ENCODE peak calls at places on chromosomes 3 and 15, in ten cellular contexts. U, L, C, D, R, H, K, S, Q and M are unnamed samples.

GRCh38 chr3:109432833-109433232 is 95.5 kb upstream of the DPPA4 start:
- DNase-seq in U (no peak), L (no peak), C (no peak), D (no peak), R (no peak), H (no peak), K (no peak), S (no peak), Q (no peak), M (no peak)

GRCh38 chr3:139640456-139640855 is 37.3 kb downstream of the NMNAT3 start:
- DNase-seq in U (no peak), L (no peak), C (no peak), D (no peak), R (no peak), H (no peak), K (no peak), S (no peak), Q (no peak), M (no peak)

GRCh38 chr15:63369766-63370165 is 11.9 kb downstream of the CA12 start:
- DNase-seq in U (no peak), L (no peak), C (no peak), D (no peak), R (no peak), H (no peak), K (no peak), S (no peak), Q (no peak), M (no peak)

GRCh38 chr15:54256190-54256589 is 277.9 kb downstream of the UNC13C start:
- DNase-seq in U (no peak), L (no peak), C (no peak), D (no peak), R (no peak), H (no peak), K (no peak), S (no peak), Q (no peak), M (no peak)

GRCh38 chr3:106251160-106251892 is 382.5 kb upstream of the CBLB start:
- DNase-seq in U (no peak), L (peak; percentile 10), C (no peak), D (no peak), R (no peak), H (no peak), K (no peak), S (no peak), Q (no peak), M (no peak)

GRCh38 chr3:171833775-171834460 is 9.2 kb upstream of the TMEM212 start:
- DNase-seq in U (no peak), L (peak; percentile 66), C (no peak), D (no peak), R (no peak), H (no peak), K (no peak), S (no peak), Q (no peak), M (peak; percentile 54)

GRCh38 chr3:122074621-122075265 is 19.6 kb downstream of the CD86 start:
- DNase-seq in U (peak; percentile 34), L (no peak), C (peak; percentile 60), D (no peak), R (peak; percentile 51), H (no peak), K (no peak), S (no peak), Q (no peak), M (no peak)

GRCh38 chr15:50876989-50877360 is 31.5 kb upstream of the AP4E1 start:
- DNase-seq in U (peak; percentile 81), L (peak; percentile 96), C (peak; percentile 72), D (peak; percentile 59), R (peak; percentile 76), H (no peak), K (peak; percentile 73), S (peak; percentile 75), Q (no peak), M (peak; percentile 86)

GRCh38 chr3:30282052-30282708 is 324.2 kb upstream of the TGFBR2 start:
- DNase-seq in U (no peak), L (peak; percentile 66), C (no peak), D (no peak), R (no peak), H (no peak), K (no peak), S (no peak), Q (no peak), M (no peak)

GRCh38 chr3:125591116-125591755 is 4.1 kb downstream of the OSBPL11 start:
- DNase-seq in U (no peak), L (no peak), C (no peak), D (no peak), R (no peak), H (no peak), K (peak; percentile 27), S (no peak), Q (no peak), M (peak; percentile 47)

GRCh38 chr3:170414202-170414663 is 4.4 kb upstream of the CLDN11 start:
- DNase-seq in U (no peak), L (peak; percentile 63), C (peak; percentile 32), D (no peak), R (no peak), H (no peak), K (peak; percentile 40), S (peak; percentile 63), Q (no peak), M (peak; percentile 71)

GRCh38 chr3:171458857-171459129 is 1.4 kb downstream of the TNIK start:
- DNase-seq in U (no peak), L (no peak), C (no peak), D (no peak), R (no peak), H (no peak), K (no peak), S (no peak), Q (no peak), M (no peak)

GRCh38 chr3:169863458-169863899 is 6.3 kb downstream of the LRRC31 start:
- DNase-seq in U (peak; percentile 85), L (peak; percentile 77), C (peak; percentile 57), D (peak; percentile 38), R (peak; percentile 69), H (no peak), K (peak; percentile 67), S (peak; percentile 78), Q (no peak), M (peak; percentile 92)

GRCh38 chr3:115272036-115272824 is 125.1 kb upstream of the ZBTB20 start:
- DNase-seq in U (no peak), L (peak; percentile 17), C (no peak), D (no peak), R (no peak), H (no peak), K (no peak), S (peak; percentile 6), Q (no peak), M (no peak)

GRCh38 chr15:62940359-62940754 is 102.2 kb upstream of the TPM1 start:
- DNase-seq in U (no peak), L (no peak), C (no peak), D (no peak), R (no peak), H (no peak), K (no peak), S (no peak), Q (no peak), M (no peak)

GRCh38 chr15:88395241-88395640 is 71.9 kb downstream of the MRPL46 start:
- DNase-seq in U (no peak), L (no peak), C (no peak), D (no peak), R (no peak), H (no peak), K (no peak), S (no peak), Q (no peak), M (no peak)

GRCh38 chr3:54853573-54854404 is 74.1 kb downstream of the LRTM1 start:
- DNase-seq in U (peak; percentile 72), L (peak; percentile 25), C (peak; percentile 66), D (peak; percentile 61), R (peak; percentile 25), H (no peak), K (peak; percentile 78), S (peak; percentile 71), Q (peak; percentile 66), M (peak; percentile 60)

GRCh38 chr3:78832785-78833204 is 935.0 kb downstream of the ROBO1 start:
- DNase-seq in U (no peak), L (no peak), C (no peak), D (no peak), R (no peak), H (no peak), K (no peak), S (no peak), Q (no peak), M (no peak)
- TF ChIP-seq POLR2A in U (no peak), L (no peak), C (no peak), D (no peak), R (no peak), H (no peak), K (no peak), S (no peak), Q (no peak), M (no peak)

GRCh38 chr3:43689766-43690399 is 855 bp upstream of the ABHD5 start:
- DNase-seq in U (no peak), L (no peak), C (no peak), D (no peak), R (no peak), H (no peak), K (no peak), S (no peak), Q (no peak), M (peak; percentile 69)

GRCh38 chr3:43692085-43692484 is 1.3 kb downstream of the ABHD5 start:
- DNase-seq in U (no peak), L (peak; percentile 11), C (no peak), D (no peak), R (no peak), H (no peak), K (no peak), S (no peak), Q (no peak), M (peak; percentile 63)

GRCh38 chr3:43692971-43693370 is 2.2 kb downstream of the ABHD5 start:
- DNase-seq in U (no peak), L (no peak), C (no peak), D (no peak), R (no peak), H (no peak), K (no peak), S (no peak), Q (no peak), M (peak; percentile 68)

GRCh38 chr3:43690400-43691119 is at the start of gene ABHD5:
- DNase-seq in U (peak; percentile 92), L (peak; percentile 94), C (peak; percentile 91), D (peak; percentile 75), R (peak; percentile 87), H (peak; percentile 97), K (peak; percentile 92), S (peak; percentile 96), Q (peak; percentile 90), M (peak; percentile 99)

GRCh38 chr3:43691120-43692002 is 623 bp downstream of the ABHD5 start:
- DNase-seq in U (peak; percentile 82), L (peak; percentile 44), C (peak; percentile 66), D (peak; percentile 14), R (peak; percentile 53), H (no peak), K (peak; percentile 84), S (peak; percentile 77), Q (peak; percentile 34), M (peak; percentile 86)
- TF ChIP-seq POLR2A in U (no peak), L (peak; percentile 38), C (no peak), D (no peak), R (no peak), H (no peak), K (no peak), S (no peak), Q (no peak), M (peak; percentile 68)

GRCh38 chr3:101133638-101134037 is 140.4 kb upstream of the ABI3BP start:
- DNase-seq in U (no peak), L (no peak), C (no peak), D (no peak), R (no peak), H (no peak), K (no peak), S (no peak), Q (no peak), M (no peak)
- TF ChIP-seq POLR2A in U (no peak), L (no peak), C (no peak), D (no peak), R (no peak), H (no peak), K (no peak), S (no peak), Q (no peak), M (no peak)

GRCh38 chr15:74540761-74541493 is at the start of gene ARID3B:
- DNase-seq in U (peak; percentile 99), L (peak; percentile 95), C (peak; percentile 98), D (peak; percentile 95), R (peak; percentile 97), H (peak; percentile 98), K (peak; percentile 99), S (peak; percentile 96), Q (peak; percentile 76), M (peak; percentile 99)
- TF ChIP-seq POLR2A in U (peak; percentile 65), L (peak; percentile 44), C (no peak), D (no peak), R (peak; percentile 45), H (peak; percentile 20), K (peak; percentile 71), S (peak; percentile 98), Q (peak; percentile 90), M (peak; percentile 97)